ENCODE peak calls at places on chromosomes 7 and 10, in four cellular contexts. B is ascending aorta, J is GM23248, M is small intestine. V is an unnamed sample.

GRCh38 chr7:35749548-35749947 is 51.3 kb upstream of the SEPTIN7 start:
- DNase-seq in B (no peak), M (no peak), J (peak), V (no peak)

GRCh38 chr7:75776295-75776971 is 4.4 kb upstream of the CCL26 start:
- DNase-seq in M (peak), B (no peak), J (peak), V (peak)

GRCh38 chr7:133854739-133855138 is 272.4 kb upstream of the LRGUK start:
- DNase-seq in J (peak), B (no peak), M (peak), V (no peak)

GRCh38 chr10:7952251-7952650 is 102.2 kb upstream of the GATA3 start:
- DNase-seq in B (no peak), J (no peak), M (no peak), V (no peak)

GRCh38 chr7:152436279-152437147 is 710 bp upstream of the KMT2C start:
- DNase-seq in J (peak), M (peak), B (peak), V (peak)

GRCh38 chr7:86949052-86949778 is 110.2 kb downstream of the ELAPOR2 start:
- DNase-seq in J (no peak), B (no peak), M (no peak), V (no peak)

GRCh38 chr7:104272767-104273384 is 55.5 kb upstream of the LHFPL3 start:
- DNase-seq in M (peak), J (peak), B (no peak), V (peak)

GRCh38 chr10:13560597-13560996 is 26.2 kb upstream of the PRPF18 start:
- DNase-seq in M (no peak), B (no peak), J (peak), V (no peak)

GRCh38 chr10:86659721-86660438 is 5.5 kb downstream of the OPN4 start:
- DNase-seq in J (no peak), M (no peak), B (peak), V (no peak)

GRCh38 chr10:71933651-71934050 is 30.5 kb upstream of the CHST3 start:
- DNase-seq in B (no peak), J (no peak), M (no peak), V (no peak)

GRCh38 chr10:82266438-82266837 is 391.4 kb downstream of the NRG3 start:
- DNase-seq in M (no peak), J (peak), B (no peak), V (peak)

GRCh38 chr7:73737491-73738219 is 947 bp downstream of the ABHD11 start:
- DNase-seq in J (no peak), M (no peak), B (no peak), V (no peak)

GRCh38 chr7:4683884-4684565 is 1.9 kb downstream of the FOXK1 start:
- DNase-seq in M (peak), B (no peak), J (peak), V (no peak)

GRCh38 chr10:117884088-117884487 is 162.7 kb downstream of the RAB11FIP2 start:
- DNase-seq in M (no peak), J (no peak), B (no peak), V (no peak)

GRCh38 chr10:15453462-15453861 is 82.4 kb upstream of the FAM171A1 start:
- DNase-seq in M (no peak), B (no peak), J (no peak), V (no peak)

GRCh38 chr10:92108747-92109146 is 182.1 kb downstream of the CPEB3 start:
- DNase-seq in M (no peak), J (no peak), B (no peak), V (no peak)

GRCh38 chr7:137798073-137798763 is 48.6 kb downstream of the DGKI start:
- DNase-seq in J (no peak), M (no peak), B (no peak), V (no peak)

GRCh38 chr10:127405221-127405620 is 143.9 kb upstream of the NPS start:
- DNase-seq in B (no peak), J (peak), M (no peak), V (no peak)

GRCh38 chr10:43225787-43226153 is 41.1 kb downstream of the RASGEF1A start:
- DNase-seq in M (no peak), B (peak), J (no peak), V (no peak)

DNA sequence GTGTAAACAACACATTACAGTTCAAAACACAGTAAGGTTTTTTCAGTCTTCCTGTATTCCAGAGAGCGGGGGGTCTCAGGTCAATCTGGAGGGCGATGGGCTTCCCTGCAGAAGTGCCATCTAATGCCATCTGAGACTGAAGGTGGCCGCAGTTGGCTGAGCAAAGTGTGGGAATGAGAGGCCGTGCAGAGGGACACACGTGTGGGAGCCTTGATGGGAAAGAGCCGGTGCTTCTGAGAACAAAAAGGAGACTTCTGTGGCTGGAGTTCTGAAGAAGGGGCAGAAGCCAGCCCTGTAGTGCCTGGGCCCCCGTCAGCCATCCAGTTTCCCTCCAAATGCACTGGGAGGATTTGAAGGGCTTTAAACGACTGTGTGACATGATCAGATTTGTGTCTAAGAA is 147.1 kb downstream of the PTPN20 start:
- DNase-seq in M (no peak), J (no peak), B (no peak), V (no peak)
- H3K27ac ChIP-seq in M (no peak), J (no peak), B (no peak), V (no peak)

GRCh38 chr7:155536451-155536850 is 9.9 kb downstream of the CNPY1 start:
- DNase-seq in J (no peak), B (no peak), M (no peak), V (no peak)

GRCh38 chr7:155540553-155540952 is 5.8 kb downstream of the CNPY1 start:
- DNase-seq in B (no peak), J (no peak), M (no peak), V (no peak)

GRCh38 chr7:155542276-155542675 is 4.1 kb downstream of the CNPY1 start:
- DNase-seq in M (no peak), J (no peak), B (no peak), V (no peak)

GRCh38 chr7:155534691-155535090 is 11.7 kb downstream of the CNPY1 start:
- DNase-seq in B (no peak), J (no peak), M (no peak), V (no peak)

DNA sequence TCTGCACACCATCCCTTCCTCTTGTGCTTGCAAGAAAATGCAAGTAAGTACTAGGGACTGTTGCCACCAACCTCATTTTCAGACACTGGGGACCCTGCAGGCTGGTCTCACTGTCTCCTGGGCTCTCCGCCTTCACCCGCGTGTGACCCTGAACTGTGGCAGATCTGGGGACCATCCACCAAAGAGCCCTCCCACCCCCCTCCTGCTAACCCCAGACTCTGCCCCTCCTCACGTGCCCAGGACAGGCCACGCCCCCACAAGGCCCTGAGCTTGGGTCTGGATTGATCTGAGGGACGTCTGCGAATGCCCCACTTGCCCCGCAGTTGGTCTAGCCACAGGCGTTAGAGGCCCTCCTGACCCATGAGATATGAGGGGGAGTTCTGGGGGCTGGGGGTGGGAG is 8.1 kb downstream of the CNPY1 start:
- DNase-seq in M (no peak), J (no peak), B (no peak), V (no peak)
- H3K27ac ChIP-seq in M (no peak), J (no peak), B (no peak), V (no peak)

GRCh38 chr10:110762849-110763211 is 108.9 kb upstream of the PDCD4 start:
- DNase-seq in J (no peak), M (no peak), B (no peak), V (no peak)
- H3K27ac ChIP-seq in J (no peak), M (no peak), B (peak), V (no peak)

DNA sequence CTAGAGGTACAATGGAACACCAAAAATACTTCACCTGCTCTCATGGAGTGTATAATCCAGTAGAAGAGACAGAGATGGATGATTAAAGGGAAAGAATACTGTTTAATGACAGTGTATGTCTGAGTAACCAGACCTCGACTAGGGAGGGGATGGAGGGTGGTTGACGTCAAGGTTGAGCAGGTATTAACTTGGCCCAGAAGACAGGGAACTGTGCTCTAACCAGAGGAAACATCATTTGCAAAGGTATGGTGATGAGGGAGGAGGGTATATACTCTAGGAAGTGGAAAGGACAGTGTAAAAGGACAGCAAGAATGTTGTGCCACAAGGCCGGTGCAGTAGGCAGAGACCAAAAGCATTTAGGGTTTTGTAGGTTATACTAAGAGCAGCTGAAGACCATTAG is 2.9 kb downstream of the MIOS start:
- DNase-seq in M (no peak), B (no peak), J (no peak), V (no peak)
- H3K27ac ChIP-seq in M (peak), B (no peak), J (no peak), V (no peak)